ENCODE peak calls at places on chromosomes 13 and 19, in six cellular contexts. O is neuronal stem cell, R is H1, A is mesendoderm, Z is H9, P is IMR-90. D is an unnamed sample.

GRCh38 chr13:114045113-114045735 is 71.3 kb upstream of the C13orf46 start:
- DNase-seq in O (no peak), R (no peak), A (no peak), Z (no peak), P (no peak), D (no peak)

GRCh38 chr13:33799950-33800592 is 17.9 kb upstream of the RFC3 start:
- DNase-seq in O (no peak), R (no peak), A (peak; percentile 26), Z (no peak), P (peak; percentile 46), D (peak; percentile 30)

GRCh38 chr19:18020212-18021067 is 12.5 kb downstream of the ARRDC2 start:
- DNase-seq in O (no peak), R (no peak), A (no peak), Z (no peak), P (peak; percentile 49), D (peak; percentile 57)

GRCh38 chr19:1942078-1942933 is 1.3 kb downstream of the CSNK1G2 start:
- DNase-seq in O (peak; percentile 81), R (peak; percentile 85), A (peak; percentile 93), Z (peak; percentile 90), P (peak; percentile 67), D (peak; percentile 90)

GRCh38 chr19:50639121-50640112 is at the start of gene SYT3:
- DNase-seq in O (peak; percentile 66), R (peak; percentile 80), A (peak; percentile 71), Z (peak; percentile 78), P (peak; percentile 27), D (no peak)

GRCh38 chr13:80577285-80577684 is 236.4 kb upstream of the SPRY2 start:
- DNase-seq in O (no peak), R (no peak), A (peak; percentile 27), Z (peak; percentile 34), P (no peak), D (no peak)

GRCh38 chr13:39876258-39876657 is 220.8 kb downstream of the COG6 start:
- DNase-seq in O (no peak), R (no peak), A (peak; percentile 26), Z (no peak), P (peak; percentile 97), D (peak; percentile 89)

GRCh38 chr13:99656843-99657506 is 155.7 kb downstream of the TM9SF2 start:
- DNase-seq in O (no peak), R (no peak), A (peak; percentile 42), Z (no peak), P (no peak), D (no peak)

GRCh38 chr13:111912991-111913781 is 153.8 kb upstream of the SOX1 start:
- DNase-seq in O (no peak), R (peak; percentile 39), A (no peak), Z (peak; percentile 22), P (no peak), D (no peak)

GRCh38 chr19:44142014-44142523 is 715 bp downstream of the ZNF234 start:
- DNase-seq in O (no peak), R (peak; percentile 45), A (no peak), Z (no peak), P (peak; percentile 42), D (peak; percentile 49)

GRCh38 chr19:52171321-52172169 is at the start of gene ZNF836:
- DNase-seq in O (peak; percentile 67), R (peak; percentile 94), A (peak; percentile 87), Z (peak; percentile 93), P (peak; percentile 59), D (peak; percentile 61)

GRCh38 chr19:58277748-58278147 is 1.0 kb upstream of the ZNF8 start:
- DNase-seq in O (no peak), R (no peak), A (no peak), Z (no peak), P (no peak), D (no peak)

GRCh38 chr13:42478531-42479156 is 95.3 kb upstream of the TNFSF11 start:
- DNase-seq in O (peak; percentile 2), R (no peak), A (peak; percentile 73), Z (no peak), P (peak; percentile 7), D (peak; percentile 63)

GRCh38 chr19:21483589-21484170 is 21.7 kb upstream of the ZNF429 start:
- DNase-seq in O (no peak), R (peak; percentile 96), A (peak; percentile 76), Z (peak; percentile 84), P (no peak), D (no peak)

GRCh38 chr19:57152921-57153320 is 7.9 kb upstream of the ZIM3 start:
- DNase-seq in O (no peak), R (no peak), A (no peak), Z (no peak), P (no peak), D (no peak)

GRCh38 chr13:101025925-101026324 is 351.3 kb upstream of the TMTC4 start:
- DNase-seq in O (no peak), R (no peak), A (no peak), Z (no peak), P (no peak), D (no peak)

GRCh38 chr13:102128216-102128800 is 273.5 kb downstream of the FGF14 start:
- DNase-seq in O (no peak), R (no peak), A (peak; percentile 21), Z (no peak), P (peak; percentile 42), D (peak; percentile 44)

GRCh38 chr13:99331881-99332293 is 24.7 kb upstream of the GPR183 start:
- DNase-seq in O (no peak), R (peak; percentile 29), A (no peak), Z (no peak), P (no peak), D (no peak)

GRCh38 chr13:103839460-103839859 is 773.2 kb upstream of the SLC10A2 start:
- DNase-seq in O (no peak), R (no peak), A (peak; percentile 7), Z (no peak), P (no peak), D (no peak)

GRCh38 chr19:1066748-1067340 is at the start of gene ARHGAP45:
- DNase-seq in O (no peak), R (peak; percentile 79), A (peak; percentile 53), Z (no peak), P (no peak), D (no peak)

GRCh38 chr19:13068064-13068807 is 34.4 kb downstream of the LYL1 start:
- DNase-seq in O (no peak), R (no peak), A (no peak), Z (no peak), P (no peak), D (no peak)

GRCh38 chr13:44768233-44768632 is 192.1 kb upstream of the TSC22D1 start:
- DNase-seq in O (no peak), R (no peak), A (no peak), Z (no peak), P (no peak), D (no peak)

GRCh38 chr19:35525873-35526272 is 2.2 kb downstream of the SBSN start:
- DNase-seq in O (no peak), R (no peak), A (no peak), Z (no peak), P (no peak), D (no peak)

GRCh38 chr19:8331263-8331840 is 10.1 kb downstream of the RPS28 start:
- DNase-seq in O (no peak), R (no peak), A (no peak), Z (no peak), P (no peak), D (no peak)

GRCh38 chr13:31742102-31742695 is 2.9 kb downstream of the RXFP2 start:
- DNase-seq in O (peak; percentile 69), R (peak; percentile 83), A (peak; percentile 72), Z (peak; percentile 66), P (peak; percentile 69), D (peak; percentile 61)

GRCh38 chr13:99777873-99778272 is 193.7 kb downstream of the ZIC5 start:
- DNase-seq in O (no peak), R (no peak), A (peak; percentile 49), Z (no peak), P (no peak), D (no peak)

GRCh38 chr19:15427991-15428471 is 9.2 kb upstream of the AKAP8L start:
- DNase-seq in O (no peak), R (no peak), A (no peak), Z (no peak), P (no peak), D (no peak)

GRCh38 chr13:30194906-30195305 is 112.4 kb downstream of the KATNAL1 start:
- DNase-seq in O (no peak), R (no peak), A (peak; percentile 96), Z (no peak), P (no peak), D (no peak)

GRCh38 chr13:45325806-45326205 is 15.2 kb downstream of the TPT1 start:
- DNase-seq in O (no peak), R (no peak), A (no peak), Z (no peak), P (peak; percentile 97), D (peak; percentile 95)

GRCh38 chr13:45473627-45474026 is 8.9 kb downstream of the COG3 start:
- DNase-seq in O (no peak), R (no peak), A (peak; percentile 71), Z (peak; percentile 37), P (no peak), D (no peak)

GRCh38 chr19:54463531-54464043 is at the start of gene LENG9:
- DNase-seq in O (peak; percentile 99), R (peak; percentile 98), A (peak; percentile 100), Z (peak; percentile 99), P (peak; percentile 97), D (peak; percentile 100)

DNA sequence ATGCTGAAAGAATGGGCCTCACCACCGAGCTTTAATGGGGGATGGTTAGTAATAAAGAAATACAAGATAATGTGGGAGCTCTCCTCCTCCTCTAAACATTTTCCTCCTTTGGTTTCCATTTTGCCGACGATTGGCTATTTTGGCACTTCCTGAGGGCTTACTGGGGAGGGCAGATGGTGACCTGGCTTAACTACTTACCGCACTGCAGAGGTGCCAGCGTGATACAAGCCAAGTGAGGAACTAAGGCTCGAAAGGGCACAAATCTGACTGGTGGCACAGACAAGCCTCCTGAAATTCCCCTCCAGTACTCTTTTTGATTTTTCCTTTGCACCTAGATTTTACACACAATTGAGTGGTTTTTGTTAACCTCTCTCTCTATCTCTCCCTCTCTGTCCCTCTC is 53.3 kb upstream of the RAP2A start:
- DNase-seq in O (no peak), R (no peak), A (no peak), Z (no peak), P (no peak), D (no peak)
- H2BK15ac ChIP-seq in O (no peak overlapping the region), R (no peak overlapping the region), A (no peak overlapping the region), Z (no peak overlapping the region), P (no peak overlapping the region), D (no peak overlapping the region)

DNA sequence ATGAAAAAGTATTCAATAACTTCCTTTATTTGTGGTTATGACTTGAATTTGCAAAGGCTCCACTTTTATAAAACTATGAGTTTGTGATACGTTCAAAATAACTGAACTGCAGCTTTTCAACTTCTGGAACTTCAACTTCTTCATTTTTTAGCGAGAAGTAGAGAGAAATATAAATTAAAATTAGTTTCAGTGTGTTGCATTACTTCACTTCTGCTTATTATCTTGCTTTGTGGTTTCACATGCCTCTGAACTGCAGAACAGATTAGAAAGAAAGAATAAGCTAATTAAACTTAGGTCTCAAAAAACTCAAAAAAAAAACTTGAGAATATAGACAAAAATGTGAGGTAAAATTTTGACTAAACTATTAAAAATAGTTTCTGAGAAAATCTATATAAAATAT is 1073.4 kb downstream of the PCDH17 start:
- DNase-seq in O (no peak), R (no peak), A (no peak), Z (no peak), P (no peak), D (no peak)
- H2BK15ac ChIP-seq in O (no peak overlapping the region), R (no peak overlapping the region), A (no peak overlapping the region), Z (no peak overlapping the region), P (no peak overlapping the region), D (no peak overlapping the region)

GRCh38 chr13:78680611-78681010 is 21.7 kb upstream of the OBI1 start:
- DNase-seq in O (no peak), R (no peak), A (no peak), Z (no peak), P (no peak), D (no peak)
- H2BK15ac ChIP-seq in O (no peak overlapping the region), R (no peak overlapping the region), A (no peak overlapping the region), Z (no peak overlapping the region), P (no peak overlapping the region), D (no peak overlapping the region)

GRCh38 chr19:5263615-5264014 is 77.0 kb downstream of the PTPRS start:
- DNase-seq in O (no peak), R (no peak), A (no peak), Z (no peak), P (no peak), D (no peak)
- H2BK15ac ChIP-seq in O (no peak overlapping the region), R (no peak overlapping the region), A (no peak overlapping the region), Z (no peak overlapping the region), P (no peak overlapping the region), D (no peak overlapping the region)

D was measured in mesenchymal stem cell.